ENCODE peak calls at places on chromosomes 6 and 20, in six cellular contexts. U, N, P, I, R and Z are unnamed samples.

GRCh38 chr20:15708984-15709598 is 864.2 kb downstream of the KIF16B start:
- DNase-seq in U (peak; percentile 37), N (peak; percentile 66), P (peak; percentile 41), I (no peak), R (peak; percentile 40), Z (no peak)

GRCh38 chr6:16747232-16748027 is 13.8 kb downstream of the ATXN1 start:
- DNase-seq in U (no peak), N (no peak), P (no peak), I (no peak), R (no peak), Z (no peak)

GRCh38 chr6:134936927-134937326 is 13.0 kb downstream of the ALDH8A1 start:
- DNase-seq in U (no peak), N (no peak), P (no peak), I (no peak), R (no peak), Z (no peak)

GRCh38 chr6:157964139-157964538 is 17.5 kb upstream of the SYNJ2 start:
- DNase-seq in U (no peak), N (no peak), P (no peak), I (no peak), R (no peak), Z (no peak)

GRCh38 chr20:57877131-57877784 is 167.4 kb upstream of the PMEPA1 start:
- DNase-seq in U (no peak), N (no peak), P (no peak), I (no peak), R (no peak), Z (no peak)

GRCh38 chr6:42313038-42313437 is 95.4 kb upstream of the MRPS10 start:
- DNase-seq in U (no peak), N (no peak), P (no peak), I (no peak), R (no peak), Z (no peak)

GRCh38 chr20:59993736-59994484 is 35.7 kb downstream of the CDH26 start:
- DNase-seq in U (no peak), N (no peak), P (no peak), I (no peak), R (no peak), Z (no peak)

GRCh38 chr20:53468583-53468982 is 125.1 kb downstream of the ZNF217 start:
- DNase-seq in U (no peak), N (no peak), P (no peak), I (no peak), R (no peak), Z (no peak)

GRCh38 chr6:53437557-53438202 is 88.9 kb upstream of the ELOVL5 start:
- DNase-seq in U (no peak), N (no peak), P (peak; percentile 64), I (peak; percentile 15), R (no peak), Z (peak; percentile 8)

GRCh38 chr6:46437671-46438221 is 53.5 kb downstream of the RCAN2 start:
- DNase-seq in U (no peak), N (no peak), P (no peak), I (no peak), R (no peak), Z (no peak)

GRCh38 chr6:37862992-37863391 is 43.5 kb downstream of the ZFAND3 start:
- DNase-seq in U (no peak), N (no peak), P (no peak), I (no peak), R (no peak), Z (no peak)

GRCh38 chr20:51144476-51144875 is 121.6 kb upstream of the KCNG1 start:
- DNase-seq in U (no peak), N (no peak), P (no peak), I (no peak), R (no peak), Z (no peak)